ENCODE peak calls at places on chromosomes 2 and 18, in eight cellular contexts. One of them, this sample, is unnamed.
A peak's percentile ranks its signal among the peaks of the same experiment; 100 is the strongest.

GRCh38 chr2:66495788-66496640 is 61.1 kb downstream of the MEIS1 start:
- DNase-seq in kidney tubule cell: peak; percentile 88
- DNase-seq in endothelial cell: no peak
- DNase-seq in GM19239: no peak
- DNase-seq in renal cortical epithelial cell: peak; percentile 74
- DNase-seq in foreskin fibroblast: peak; percentile 89
- DNase-seq in stromal cell of bone marrow: peak; percentile 73
- DNase-seq in CD4-positive, alpha-beta T cell: no peak
- DNase-seq in this sample: peak; percentile 95

GRCh38 chr18:12694032-12694431 is 8.5 kb downstream of the CEP76 start:
- DNase-seq in stromal cell of bone marrow: no peak
- DNase-seq in endothelial cell: no peak
- DNase-seq in GM19239: no peak
- DNase-seq in kidney tubule cell: no peak
- DNase-seq in foreskin fibroblast: no peak
- DNase-seq in renal cortical epithelial cell: no peak
- DNase-seq in CD4-positive, alpha-beta T cell: no peak
- DNase-seq in this sample: peak; percentile 50

GRCh38 chr2:161418715-161419337 is 2.7 kb downstream of the TBR1 start:
- DNase-seq in endothelial cell: peak; percentile 66
- DNase-seq in stromal cell of bone marrow: no peak
- DNase-seq in CD4-positive, alpha-beta T cell: no peak
- DNase-seq in kidney tubule cell: no peak
- DNase-seq in GM19239: no peak
- DNase-seq in renal cortical epithelial cell: no peak
- DNase-seq in foreskin fibroblast: no peak
- DNase-seq in this sample: no peak

GRCh38 chr2:202609381-202610145 is 25.2 kb upstream of the FAM117B start:
- DNase-seq in endothelial cell: no peak
- DNase-seq in CD4-positive, alpha-beta T cell: no peak
- DNase-seq in renal cortical epithelial cell: no peak
- DNase-seq in stromal cell of bone marrow: peak; percentile 19
- DNase-seq in GM19239: no peak
- DNase-seq in kidney tubule cell: no peak
- DNase-seq in foreskin fibroblast: peak; percentile 9
- DNase-seq in this sample: peak; percentile 90

GRCh38 chr2:143802242-143802641 is 673.0 kb downstream of the ARHGAP15 start:
- DNase-seq in renal cortical epithelial cell: peak; percentile 79
- DNase-seq in CD4-positive, alpha-beta T cell: no peak
- DNase-seq in GM19239: no peak
- DNase-seq in endothelial cell: no peak
- DNase-seq in foreskin fibroblast: no peak
- DNase-seq in kidney tubule cell: peak; percentile 60
- DNase-seq in stromal cell of bone marrow: no peak
- DNase-seq in this sample: peak; percentile 78

GRCh38 chr2:130372055-130372832 is 16.4 kb downstream of the PTPN18 start:
- DNase-seq in CD4-positive, alpha-beta T cell: peak; percentile 58
- DNase-seq in renal cortical epithelial cell: peak; percentile 51
- DNase-seq in kidney tubule cell: peak; percentile 88
- DNase-seq in stromal cell of bone marrow: peak; percentile 72
- DNase-seq in GM19239: peak; percentile 73
- DNase-seq in endothelial cell: peak; percentile 86
- DNase-seq in foreskin fibroblast: peak; percentile 82
- DNase-seq in this sample: peak; percentile 58

GRCh38 chr2:54613794-54614257 is 109.6 kb upstream of the EML6 start:
- DNase-seq in kidney tubule cell: peak; percentile 92
- DNase-seq in stromal cell of bone marrow: no peak
- DNase-seq in endothelial cell: no peak
- DNase-seq in CD4-positive, alpha-beta T cell: no peak
- DNase-seq in renal cortical epithelial cell: peak; percentile 83
- DNase-seq in GM19239: no peak
- DNase-seq in foreskin fibroblast: peak; percentile 18
- DNase-seq in this sample: peak; percentile 88

GRCh38 chr2:222892321-222892720 is 31.5 kb downstream of the ACSL3 start:
- DNase-seq in renal cortical epithelial cell: no peak
- DNase-seq in stromal cell of bone marrow: no peak
- DNase-seq in kidney tubule cell: no peak
- DNase-seq in endothelial cell: no peak
- DNase-seq in CD4-positive, alpha-beta T cell: no peak
- DNase-seq in GM19239: no peak
- DNase-seq in foreskin fibroblast: no peak
- DNase-seq in this sample: peak; percentile 74

GRCh38 chr2:98551316-98551715 is 57.0 kb downstream of the COA5 start:
- DNase-seq in kidney tubule cell: no peak
- DNase-seq in endothelial cell: no peak
- DNase-seq in GM19239: no peak
- DNase-seq in foreskin fibroblast: no peak
- DNase-seq in CD4-positive, alpha-beta T cell: no peak
- DNase-seq in stromal cell of bone marrow: no peak
- DNase-seq in renal cortical epithelial cell: no peak
- DNase-seq in this sample: no peak

GRCh38 chr2:241894681-241895426 is 25.3 kb downstream of the RTP5 start:
- DNase-seq in kidney tubule cell: no peak
- DNase-seq in CD4-positive, alpha-beta T cell: no peak
- DNase-seq in endothelial cell: no peak
- DNase-seq in GM19239: no peak
- DNase-seq in foreskin fibroblast: no peak
- DNase-seq in renal cortical epithelial cell: no peak
- DNase-seq in stromal cell of bone marrow: no peak
- DNase-seq in this sample: no peak

GRCh38 chr2:146837857-146838256 is 1007.0 kb upstream of the ACVR2A start:
- DNase-seq in endothelial cell: no peak
- DNase-seq in stromal cell of bone marrow: no peak
- DNase-seq in CD4-positive, alpha-beta T cell: no peak
- DNase-seq in renal cortical epithelial cell: peak; percentile 98
- DNase-seq in GM19239: no peak
- DNase-seq in kidney tubule cell: peak; percentile 76
- DNase-seq in foreskin fibroblast: no peak
- DNase-seq in this sample: peak; percentile 95

GRCh38 chr2:8490166-8490565 is 191.7 kb upstream of the ID2 start:
- DNase-seq in foreskin fibroblast: no peak
- DNase-seq in CD4-positive, alpha-beta T cell: no peak
- DNase-seq in endothelial cell: no peak
- DNase-seq in renal cortical epithelial cell: no peak
- DNase-seq in kidney tubule cell: no peak
- DNase-seq in stromal cell of bone marrow: no peak
- DNase-seq in GM19239: no peak
- DNase-seq in this sample: no peak

GRCh38 chr18:32366586-32367538 is 103.8 kb downstream of the GAREM1 start:
- DNase-seq in kidney tubule cell: peak; percentile 86
- DNase-seq in renal cortical epithelial cell: peak; percentile 98
- DNase-seq in CD4-positive, alpha-beta T cell: no peak
- DNase-seq in GM19239: no peak
- DNase-seq in foreskin fibroblast: no peak
- DNase-seq in endothelial cell: no peak
- DNase-seq in stromal cell of bone marrow: no peak
- DNase-seq in this sample: peak; percentile 51

GRCh38 chr2:31337197-31337596 is 77.3 kb downstream of the XDH start:
- DNase-seq in endothelial cell: no peak
- DNase-seq in GM19239: no peak
- DNase-seq in renal cortical epithelial cell: no peak
- DNase-seq in CD4-positive, alpha-beta T cell: no peak
- DNase-seq in kidney tubule cell: peak; percentile 4
- DNase-seq in stromal cell of bone marrow: no peak
- DNase-seq in foreskin fibroblast: no peak
- DNase-seq in this sample: no peak

GRCh38 chr18:21242141-21243040 is at the start of gene GREB1L:
- DNase-seq in GM19239: no peak
- DNase-seq in CD4-positive, alpha-beta T cell: no peak
- DNase-seq in endothelial cell: peak; percentile 85
- DNase-seq in foreskin fibroblast: peak; percentile 28
- DNase-seq in kidney tubule cell: peak; percentile 77
- DNase-seq in renal cortical epithelial cell: peak; percentile 9
- DNase-seq in stromal cell of bone marrow: peak; percentile 19
- DNase-seq in this sample: peak; percentile 27

GRCh38 chr2:232146294-232146693 is 184.8 kb downstream of the DIS3L2 start:
- DNase-seq in CD4-positive, alpha-beta T cell: no peak
- DNase-seq in kidney tubule cell: peak; percentile 28
- DNase-seq in endothelial cell: no peak
- DNase-seq in foreskin fibroblast: peak; percentile 24
- DNase-seq in stromal cell of bone marrow: no peak
- DNase-seq in renal cortical epithelial cell: no peak
- DNase-seq in GM19239: no peak
- DNase-seq in this sample: peak; percentile 21

GRCh38 chr2:9975805-9976447 is 24.4 kb downstream of the GRHL1 start:
- DNase-seq in foreskin fibroblast: peak; percentile 95
- DNase-seq in CD4-positive, alpha-beta T cell: no peak
- DNase-seq in endothelial cell: no peak
- DNase-seq in GM19239: no peak
- DNase-seq in stromal cell of bone marrow: peak; percentile 98
- DNase-seq in kidney tubule cell: peak; percentile 95
- DNase-seq in renal cortical epithelial cell: peak; percentile 98
- DNase-seq in this sample: peak; percentile 99

GRCh38 chr18:44834867-44835469 is 154.3 kb downstream of the SETBP1 start:
- DNase-seq in kidney tubule cell: no peak
- DNase-seq in GM19239: no peak
- DNase-seq in stromal cell of bone marrow: no peak
- DNase-seq in endothelial cell: no peak
- DNase-seq in CD4-positive, alpha-beta T cell: no peak
- DNase-seq in renal cortical epithelial cell: no peak
- DNase-seq in foreskin fibroblast: no peak
- DNase-seq in this sample: no peak

GRCh38 chr2:66434679-66435548 is at the start of gene MEIS1:
- DNase-seq in CD4-positive, alpha-beta T cell: no peak
- DNase-seq in renal cortical epithelial cell: peak; percentile 89
- DNase-seq in foreskin fibroblast: peak; percentile 98
- DNase-seq in kidney tubule cell: peak; percentile 93
- DNase-seq in stromal cell of bone marrow: peak; percentile 95
- DNase-seq in endothelial cell: peak; percentile 68
- DNase-seq in GM19239: no peak
- DNase-seq in this sample: peak; percentile 93

GRCh38 chr2:239164281-239164871 is 236.4 kb downstream of the HDAC4 start:
- DNase-seq in foreskin fibroblast: no peak
- DNase-seq in endothelial cell: no peak
- DNase-seq in CD4-positive, alpha-beta T cell: no peak
- DNase-seq in kidney tubule cell: no peak
- DNase-seq in GM19239: no peak
- DNase-seq in renal cortical epithelial cell: no peak
- DNase-seq in stromal cell of bone marrow: no peak
- DNase-seq in this sample: peak; percentile 12

GRCh38 chr18:24112874-24113615 is 25.8 kb upstream of the CABYR start:
- DNase-seq in endothelial cell: no peak
- DNase-seq in foreskin fibroblast: peak; percentile 70
- DNase-seq in GM19239: no peak
- DNase-seq in CD4-positive, alpha-beta T cell: no peak
- DNase-seq in stromal cell of bone marrow: peak; percentile 24
- DNase-seq in kidney tubule cell: peak; percentile 66
- DNase-seq in renal cortical epithelial cell: peak; percentile 78
- DNase-seq in this sample: peak; percentile 74

GRCh38 chr18:69636529-69637301 is 236.0 kb downstream of the DOK6 start:
- DNase-seq in stromal cell of bone marrow: no peak
- DNase-seq in foreskin fibroblast: no peak
- DNase-seq in renal cortical epithelial cell: no peak
- DNase-seq in kidney tubule cell: no peak
- DNase-seq in GM19239: no peak
- DNase-seq in CD4-positive, alpha-beta T cell: peak; percentile 6
- DNase-seq in endothelial cell: peak; percentile 16
- DNase-seq in this sample: no peak

GRCh38 chr2:111982822-111983221 is 72.2 kb upstream of the TMEM87B start:
- DNase-seq in GM19239: no peak
- DNase-seq in renal cortical epithelial cell: no peak
- DNase-seq in CD4-positive, alpha-beta T cell: no peak
- DNase-seq in endothelial cell: no peak
- DNase-seq in foreskin fibroblast: no peak
- DNase-seq in kidney tubule cell: no peak
- DNase-seq in stromal cell of bone marrow: no peak
- DNase-seq in this sample: no peak

GRCh38 chr2:136990316-136990715 is 225.0 kb downstream of the THSD7B start:
- DNase-seq in stromal cell of bone marrow: no peak
- DNase-seq in foreskin fibroblast: no peak
- DNase-seq in endothelial cell: no peak
- DNase-seq in GM19239: no peak
- DNase-seq in renal cortical epithelial cell: no peak
- DNase-seq in kidney tubule cell: no peak
- DNase-seq in CD4-positive, alpha-beta T cell: no peak
- DNase-seq in this sample: no peak

GRCh38 chr18:66874375-66874774 is 270.5 kb upstream of the CDH19 start:
- DNase-seq in renal cortical epithelial cell: no peak
- DNase-seq in foreskin fibroblast: no peak
- DNase-seq in GM19239: no peak
- DNase-seq in CD4-positive, alpha-beta T cell: no peak
- DNase-seq in kidney tubule cell: no peak
- DNase-seq in stromal cell of bone marrow: no peak
- DNase-seq in endothelial cell: no peak
- DNase-seq in this sample: no peak